ENCODE peak calls at places on chromosomes 2 and 18, in seven cellular contexts. One of them, this sample, is unnamed.

GRCh38 chr2:165161510-165161909 is 42.3 kb downstream of the SCN3A start:
- DNase-seq in LNCaP clone FGC: no peak
- DNase-seq in RWPE1: no peak
- DNase-seq in transverse colon: no peak
- DNase-seq in PC-9: no peak
- DNase-seq in CD8-positive, alpha-beta T cell: no peak
- DNase-seq in choroid plexus epithelial cell: peak
- DNase-seq in this sample: peak

GRCh38 chr2:239693330-239693729 is 292.5 kb upstream of the HDAC4 start:
- DNase-seq in PC-9: no peak
- DNase-seq in transverse colon: no peak
- DNase-seq in LNCaP clone FGC: no peak
- DNase-seq in CD8-positive, alpha-beta T cell: no peak
- DNase-seq in RWPE1: no peak
- DNase-seq in choroid plexus epithelial cell: no peak
- DNase-seq in this sample: no peak

GRCh38 chr2:233818639-233819621 is 35.4 kb downstream of the HJURP start:
- DNase-seq in RWPE1: no peak
- DNase-seq in CD8-positive, alpha-beta T cell: no peak
- DNase-seq in LNCaP clone FGC: no peak
- DNase-seq in transverse colon: peak
- DNase-seq in choroid plexus epithelial cell: no peak
- DNase-seq in PC-9: no peak
- DNase-seq in this sample: no peak

GRCh38 chr2:32825291-32825712 is 121.5 kb upstream of the LTBP1 start:
- DNase-seq in PC-9: no peak
- DNase-seq in choroid plexus epithelial cell: peak
- DNase-seq in CD8-positive, alpha-beta T cell: no peak
- DNase-seq in transverse colon: no peak
- DNase-seq in LNCaP clone FGC: peak
- DNase-seq in RWPE1: no peak
- DNase-seq in this sample: peak

GRCh38 chr2:232438951-232439757 is 16.8 kb upstream of the ALPI start:
- DNase-seq in RWPE1: no peak
- DNase-seq in LNCaP clone FGC: no peak
- DNase-seq in transverse colon: peak
- DNase-seq in CD8-positive, alpha-beta T cell: peak
- DNase-seq in choroid plexus epithelial cell: no peak
- DNase-seq in PC-9: peak
- DNase-seq in this sample: peak

GRCh38 chr18:57542126-57542525 is 44.4 kb downstream of the FECH start:
- DNase-seq in LNCaP clone FGC: no peak
- DNase-seq in CD8-positive, alpha-beta T cell: no peak
- DNase-seq in RWPE1: no peak
- DNase-seq in PC-9: no peak
- DNase-seq in transverse colon: no peak
- DNase-seq in choroid plexus epithelial cell: peak
- DNase-seq in this sample: peak

GRCh38 chr2:109660046-109660860 is 46.1 kb downstream of the SOWAHC start:
- DNase-seq in CD8-positive, alpha-beta T cell: no peak
- DNase-seq in choroid plexus epithelial cell: no peak
- DNase-seq in PC-9: no peak
- DNase-seq in RWPE1: no peak
- DNase-seq in LNCaP clone FGC: no peak
- DNase-seq in transverse colon: no peak
- DNase-seq in this sample: peak

GRCh38 chr18:50441518-50441917 is 66.7 kb downstream of the SKA1 start:
- DNase-seq in RWPE1: no peak
- DNase-seq in choroid plexus epithelial cell: no peak
- DNase-seq in CD8-positive, alpha-beta T cell: no peak
- DNase-seq in LNCaP clone FGC: no peak
- DNase-seq in transverse colon: no peak
- DNase-seq in PC-9: no peak
- DNase-seq in this sample: no peak

GRCh38 chr2:233084488-233084887 is 24.3 kb downstream of the INPP5D start:
- DNase-seq in PC-9: no peak
- DNase-seq in choroid plexus epithelial cell: no peak
- DNase-seq in LNCaP clone FGC: no peak
- DNase-seq in RWPE1: no peak
- DNase-seq in CD8-positive, alpha-beta T cell: peak
- DNase-seq in transverse colon: peak
- DNase-seq in this sample: peak

GRCh38 chr2:12202301-12202700 is 455.9 kb downstream of the LPIN1 start:
- DNase-seq in CD8-positive, alpha-beta T cell: no peak
- DNase-seq in choroid plexus epithelial cell: peak
- DNase-seq in transverse colon: no peak
- DNase-seq in LNCaP clone FGC: no peak
- DNase-seq in RWPE1: no peak
- DNase-seq in PC-9: no peak
- DNase-seq in this sample: no peak

GRCh38 chr2:236769981-236770671 is 200.5 kb downstream of the ACKR3 start:
- DNase-seq in PC-9: peak
- DNase-seq in choroid plexus epithelial cell: peak
- DNase-seq in CD8-positive, alpha-beta T cell: no peak
- DNase-seq in LNCaP clone FGC: no peak
- DNase-seq in transverse colon: no peak
- DNase-seq in RWPE1: peak
- DNase-seq in this sample: peak

GRCh38 chr2:20449501-20450200 is 2.8 kb downstream of the RHOB start:
- DNase-seq in CD8-positive, alpha-beta T cell: no peak
- DNase-seq in PC-9: no peak
- DNase-seq in LNCaP clone FGC: no peak
- DNase-seq in RWPE1: no peak
- DNase-seq in transverse colon: no peak
- DNase-seq in choroid plexus epithelial cell: peak
- DNase-seq in this sample: no peak

GRCh38 chr18:74314759-74315463 is 728 bp upstream of the C18orf63 start:
- DNase-seq in PC-9: no peak
- DNase-seq in CD8-positive, alpha-beta T cell: no peak
- DNase-seq in transverse colon: no peak
- DNase-seq in RWPE1: no peak
- DNase-seq in choroid plexus epithelial cell: no peak
- DNase-seq in LNCaP clone FGC: no peak
- DNase-seq in this sample: no peak

GRCh38 chr18:39434223-39434622 is 1868.6 kb upstream of the CELF4 start:
- DNase-seq in RWPE1: no peak
- DNase-seq in CD8-positive, alpha-beta T cell: no peak
- DNase-seq in transverse colon: no peak
- DNase-seq in LNCaP clone FGC: no peak
- DNase-seq in PC-9: no peak
- DNase-seq in choroid plexus epithelial cell: peak
- DNase-seq in this sample: no peak

GRCh38 chr2:7999683-8000476 is 682.0 kb upstream of the ID2 start:
- DNase-seq in RWPE1: no peak
- DNase-seq in choroid plexus epithelial cell: no peak
- DNase-seq in transverse colon: no peak
- DNase-seq in PC-9: no peak
- DNase-seq in CD8-positive, alpha-beta T cell: no peak
- DNase-seq in LNCaP clone FGC: no peak
- DNase-seq in this sample: peak

GRCh38 chr2:8003462-8004075 is 678.3 kb upstream of the ID2 start:
- DNase-seq in LNCaP clone FGC: no peak
- DNase-seq in RWPE1: no peak
- DNase-seq in PC-9: no peak
- DNase-seq in CD8-positive, alpha-beta T cell: no peak
- DNase-seq in transverse colon: peak
- DNase-seq in choroid plexus epithelial cell: peak
- DNase-seq in this sample: no peak

GRCh38 chr2:8004250-8004681 is 677.6 kb upstream of the ID2 start:
- DNase-seq in RWPE1: peak
- DNase-seq in LNCaP clone FGC: peak
- DNase-seq in transverse colon: peak
- DNase-seq in PC-9: no peak
- DNase-seq in CD8-positive, alpha-beta T cell: no peak
- DNase-seq in choroid plexus epithelial cell: peak
- DNase-seq in this sample: peak

GRCh38 chr2:8002765-8003393 is 679.0 kb upstream of the ID2 start:
- DNase-seq in choroid plexus epithelial cell: peak
- DNase-seq in transverse colon: no peak
- DNase-seq in CD8-positive, alpha-beta T cell: no peak
- DNase-seq in PC-9: no peak
- DNase-seq in LNCaP clone FGC: no peak
- DNase-seq in RWPE1: no peak
- DNase-seq in this sample: no peak

GRCh38 chr2:8000861-8001260 is 681.0 kb upstream of the ID2 start:
- DNase-seq in CD8-positive, alpha-beta T cell: no peak
- DNase-seq in choroid plexus epithelial cell: peak
- DNase-seq in LNCaP clone FGC: no peak
- DNase-seq in RWPE1: no peak
- DNase-seq in transverse colon: no peak
- DNase-seq in PC-9: no peak
- DNase-seq in this sample: no peak
- TF ChIP-seq CTCF in CD8-positive, alpha-beta T cell: no peak
- TF ChIP-seq CTCF in choroid plexus epithelial cell: peak
- TF ChIP-seq CTCF in LNCaP clone FGC: peak
- TF ChIP-seq CTCF in RWPE1: no peak
- TF ChIP-seq CTCF in transverse colon: peak
- TF ChIP-seq CTCF in PC-9: no peak
- TF ChIP-seq CTCF in this sample: peak

DNA sequence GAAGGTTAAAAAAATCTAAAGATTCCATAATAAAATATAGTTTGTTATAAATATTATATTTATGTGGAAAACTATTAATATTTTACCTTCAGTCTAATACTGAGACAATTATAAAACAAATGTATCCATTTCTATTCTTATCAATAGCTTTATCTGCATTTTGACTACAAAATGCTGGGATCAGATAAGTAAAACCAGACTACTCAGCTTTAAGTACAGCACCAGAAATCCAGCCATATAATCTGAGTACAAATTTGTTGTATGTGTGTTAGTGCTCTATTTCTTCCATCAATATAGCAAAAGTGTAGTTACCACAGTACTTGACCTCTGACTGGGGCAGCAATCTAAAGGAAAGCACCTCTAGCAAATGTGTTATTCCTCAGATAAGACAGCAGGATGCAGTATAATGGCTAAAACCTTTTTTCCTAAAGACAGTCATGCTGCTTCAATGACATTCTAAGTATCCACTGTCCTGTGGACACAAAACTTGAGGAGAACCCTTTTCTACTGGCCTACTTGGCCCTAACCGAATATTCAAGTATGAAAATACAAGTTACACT is 68.1 kb downstream of the OLA1 start:
- DNase-seq in CD8-positive, alpha-beta T cell: no peak
- DNase-seq in choroid plexus epithelial cell: peak
- DNase-seq in LNCaP clone FGC: no peak
- DNase-seq in RWPE1: no peak
- DNase-seq in PC-9: no peak
- DNase-seq in transverse colon: no peak
- DNase-seq in this sample: peak
- TF ChIP-seq CTCF in CD8-positive, alpha-beta T cell: no peak
- TF ChIP-seq CTCF in choroid plexus epithelial cell: peak
- TF ChIP-seq CTCF in LNCaP clone FGC: peak
- TF ChIP-seq CTCF in RWPE1: no peak
- TF ChIP-seq CTCF in PC-9: no peak
- TF ChIP-seq CTCF in transverse colon: no peak
- TF ChIP-seq CTCF in this sample: peak

GRCh38 chr2:151239624-151240023 is 22.0 kb downstream of the RBM43 start:
- DNase-seq in LNCaP clone FGC: no peak
- DNase-seq in PC-9: no peak
- DNase-seq in CD8-positive, alpha-beta T cell: no peak
- DNase-seq in RWPE1: no peak
- DNase-seq in transverse colon: no peak
- DNase-seq in choroid plexus epithelial cell: no peak
- DNase-seq in this sample: peak

GRCh38 chr2:151238527-151239487 is 22.9 kb downstream of the RBM43 start:
- DNase-seq in choroid plexus epithelial cell: peak
- DNase-seq in transverse colon: peak
- DNase-seq in PC-9: peak
- DNase-seq in LNCaP clone FGC: no peak
- DNase-seq in RWPE1: peak
- DNase-seq in CD8-positive, alpha-beta T cell: peak
- DNase-seq in this sample: peak

GRCh38 chr2:151241224-151241623 is 20.4 kb downstream of the RBM43 start:
- DNase-seq in choroid plexus epithelial cell: peak
- DNase-seq in CD8-positive, alpha-beta T cell: no peak
- DNase-seq in RWPE1: no peak
- DNase-seq in PC-9: no peak
- DNase-seq in transverse colon: no peak
- DNase-seq in LNCaP clone FGC: no peak
- DNase-seq in this sample: peak

GRCh38 chr2:151243468-151243867 is 18.2 kb downstream of the RBM43 start:
- DNase-seq in RWPE1: no peak
- DNase-seq in transverse colon: no peak
- DNase-seq in CD8-positive, alpha-beta T cell: no peak
- DNase-seq in choroid plexus epithelial cell: no peak
- DNase-seq in LNCaP clone FGC: no peak
- DNase-seq in PC-9: no peak
- DNase-seq in this sample: no peak

GRCh38 chr2:151237422-151238012 is 24.1 kb downstream of the RBM43 start:
- DNase-seq in RWPE1: no peak
- DNase-seq in PC-9: no peak
- DNase-seq in LNCaP clone FGC: no peak
- DNase-seq in transverse colon: no peak
- DNase-seq in choroid plexus epithelial cell: peak
- DNase-seq in CD8-positive, alpha-beta T cell: no peak
- DNase-seq in this sample: peak
- TF ChIP-seq CTCF in RWPE1: no peak
- TF ChIP-seq CTCF in PC-9: no peak
- TF ChIP-seq CTCF in LNCaP clone FGC: no peak
- TF ChIP-seq CTCF in transverse colon: no peak
- TF ChIP-seq CTCF in choroid plexus epithelial cell: no peak
- TF ChIP-seq CTCF in CD8-positive, alpha-beta T cell: no peak
- TF ChIP-seq CTCF in this sample: peak

GRCh38 chr2:150545931-150546330 is 58.5 kb upstream of the RND3 start:
- DNase-seq in LNCaP clone FGC: no peak
- DNase-seq in PC-9: no peak
- DNase-seq in RWPE1: no peak
- DNase-seq in transverse colon: no peak
- DNase-seq in CD8-positive, alpha-beta T cell: no peak
- DNase-seq in choroid plexus epithelial cell: no peak
- DNase-seq in this sample: no peak

GRCh38 chr2:150544731-150545130 is 57.3 kb upstream of the RND3 start:
- DNase-seq in PC-9: no peak
- DNase-seq in RWPE1: no peak
- DNase-seq in LNCaP clone FGC: no peak
- DNase-seq in choroid plexus epithelial cell: no peak
- DNase-seq in CD8-positive, alpha-beta T cell: no peak
- DNase-seq in transverse colon: no peak
- DNase-seq in this sample: no peak

GRCh38 chr2:150549381-150549780 is 61.9 kb upstream of the RND3 start:
- DNase-seq in choroid plexus epithelial cell: no peak
- DNase-seq in transverse colon: no peak
- DNase-seq in RWPE1: no peak
- DNase-seq in PC-9: no peak
- DNase-seq in LNCaP clone FGC: no peak
- DNase-seq in CD8-positive, alpha-beta T cell: no peak
- DNase-seq in this sample: peak

GRCh38 chr2:150552421-150552820 is 65.0 kb upstream of the RND3 start:
- DNase-seq in transverse colon: no peak
- DNase-seq in RWPE1: no peak
- DNase-seq in PC-9: no peak
- DNase-seq in LNCaP clone FGC: no peak
- DNase-seq in choroid plexus epithelial cell: no peak
- DNase-seq in CD8-positive, alpha-beta T cell: no peak
- DNase-seq in this sample: no peak

DNA sequence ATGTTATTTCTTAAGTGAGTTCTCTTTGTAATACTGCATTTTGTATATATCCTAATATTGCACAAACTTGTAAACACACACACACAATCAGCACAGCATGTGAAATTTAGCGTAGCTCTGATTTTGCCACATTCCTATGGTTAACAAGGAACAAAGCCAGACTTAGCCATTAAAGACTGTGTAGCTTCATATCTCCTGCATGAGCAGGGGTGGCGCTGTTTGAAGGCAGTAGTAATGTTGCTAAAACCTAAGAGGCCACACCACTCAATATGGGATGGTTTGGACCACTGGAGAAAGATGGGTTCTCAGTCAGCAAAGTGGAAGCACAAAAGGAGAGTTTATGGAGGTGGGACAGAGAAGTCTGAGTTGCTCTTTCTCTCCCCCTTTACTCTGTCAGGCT is 61.1 kb upstream of the RND3 start:
- DNase-seq in PC-9: no peak
- DNase-seq in RWPE1: no peak
- DNase-seq in LNCaP clone FGC: no peak
- DNase-seq in CD8-positive, alpha-beta T cell: no peak
- DNase-seq in choroid plexus epithelial cell: peak
- DNase-seq in transverse colon: no peak
- DNase-seq in this sample: peak
- TF ChIP-seq CTCF in PC-9: peak
- TF ChIP-seq CTCF in RWPE1: no peak
- TF ChIP-seq CTCF in LNCaP clone FGC: peak
- TF ChIP-seq CTCF in CD8-positive, alpha-beta T cell: no peak
- TF ChIP-seq CTCF in choroid plexus epithelial cell: peak
- TF ChIP-seq CTCF in transverse colon: no peak
- TF ChIP-seq CTCF in this sample: peak